ENCODE peak calls at places on chromosomes 11 and 22, in five cellular contexts. W, O, P, K and M are unnamed samples.

GRCh38 chr22:50568626-50569025 is 5.9 kb upstream of the SYCE3 start:
- DNase-seq in W (no peak), O (no peak), P (peak; percentile 73), K (no peak), M (no peak)

GRCh38 chr22:38007330-38007902 is 23.1 kb upstream of the SOX10 start:
- DNase-seq in W (no peak), O (no peak), P (no peak), K (no peak), M (no peak)

GRCh38 chr22:45683248-45683647 is 11.6 kb downstream of the ATXN10 start:
- DNase-seq in P (no peak), W (no peak), O (no peak), K (no peak), M (no peak)

GRCh38 chr11:121626507-121626875 is 173.7 kb upstream of the SORL1-AS1 start:
- DNase-seq in P (no peak), W (no peak), K (no peak), O (no peak), M (no peak)

GRCh38 chr11:102924851-102925380 is 30.6 kb downstream of the MMP13 start:
- DNase-seq in O (no peak), P (peak; percentile 90), K (no peak), W (no peak), M (no peak)

GRCh38 chr11:123250811-123251655 is 56.0 kb upstream of the CLMP start:
- DNase-seq in P (no peak), O (no peak), K (no peak), W (no peak), M (no peak)

GRCh38 chr11:121129362-121130340 is 28.6 kb downstream of the TECTA start:
- DNase-seq in K (no peak), P (peak; percentile 65), O (no peak), W (no peak), M (no peak)

GRCh38 chr11:113553235-113553634 is 78.0 kb upstream of the DRD2 start:
- DNase-seq in W (peak; percentile 73), P (peak; percentile 93), K (peak; percentile 95), O (no peak), M (peak; percentile 45)

GRCh38 chr11:28353991-28354390 is 245.8 kb downstream of the METTL15 start:
- DNase-seq in K (no peak), P (no peak), W (no peak), O (no peak), M (no peak)

GRCh38 chr11:46238078-46238966 is 39.1 kb upstream of the CREB3L1 start:
- DNase-seq in K (peak; percentile 72), W (peak; percentile 64), O (peak; percentile 80), P (peak; percentile 14), M (peak; percentile 62)

GRCh38 chr11:20337526-20338154 is 25.9 kb upstream of the HTATIP2 start:
- DNase-seq in W (peak; percentile 36), K (peak; percentile 33), O (peak; percentile 55), P (no peak), M (peak; percentile 59)

GRCh38 chr11:35302388-35302787 is 117.0 kb downstream of the SLC1A2 start:
- DNase-seq in O (no peak), P (no peak), W (no peak), K (no peak), M (no peak)

GRCh38 chr11:63764712-63765631 is 3.6 kb downstream of the ZFTA start:
- DNase-seq in P (no peak), O (peak; percentile 70), W (peak; percentile 77), K (no peak), M (no peak)

GRCh38 chr11:123083623-123084029 is 21.7 kb upstream of the HSPA8 start:
- DNase-seq in W (no peak), O (no peak), K (peak; percentile 99), P (peak; percentile 61), M (no peak)

GRCh38 chr11:57303990-57304579 is 20.7 kb downstream of the TNKS1BP1 start:
- DNase-seq in W (no peak), K (no peak), P (no peak), O (no peak), M (no peak)

GRCh38 chr22:24169439-24170058 is 11.7 kb upstream of the SUSD2 start:
- DNase-seq in O (no peak), P (no peak), K (no peak), W (no peak), M (no peak)

GRCh38 chr22:41780714-41781507 is 19.6 kb upstream of the CCDC134 start:
- DNase-seq in W (no peak), K (peak; percentile 61), P (peak; percentile 26), O (no peak), M (no peak)

GRCh38 chr11:2579315-2580060 is 120.3 kb downstream of the KCNQ1OT1 start:
- DNase-seq in K (no peak), P (no peak), O (no peak), W (peak; percentile 27), M (no peak)

GRCh38 chr11:66313321-66314185 is 3.3 kb downstream of the CD248 start:
- DNase-seq in O (no peak), P (no peak), K (peak; percentile 63), W (peak; percentile 77), M (peak; percentile 51)

DNA sequence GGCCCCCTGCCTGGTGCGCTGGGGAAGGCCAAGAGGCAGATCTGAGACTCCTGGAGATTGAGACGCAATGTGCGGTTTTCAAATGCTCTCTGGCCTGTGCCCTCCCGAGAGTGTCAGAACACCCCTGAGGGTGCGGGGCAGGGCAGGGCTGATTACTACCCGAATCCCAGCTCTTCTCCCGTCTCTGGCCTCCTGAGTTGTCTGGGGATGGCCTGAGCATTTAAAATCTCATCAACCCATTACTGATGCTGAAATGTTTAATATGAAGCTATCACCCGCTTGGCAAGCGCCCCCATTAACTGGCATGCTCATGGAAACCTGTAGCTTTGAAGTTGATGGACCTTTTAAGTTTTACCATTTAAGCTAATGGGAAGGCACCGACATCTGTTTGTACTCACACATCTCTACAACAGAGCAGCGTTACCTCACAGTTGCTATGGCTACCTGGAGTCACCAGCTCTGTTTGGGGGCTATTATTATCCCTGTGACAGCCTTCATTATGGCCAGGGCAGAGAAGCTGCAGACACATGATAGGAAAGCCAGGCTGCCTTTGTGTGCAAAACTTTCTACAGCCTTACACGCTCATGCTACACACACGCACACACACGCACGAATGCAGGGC is 3.6 kb upstream of the MB start:
- DNase-seq in K (peak; percentile 82), O (no peak), P (no peak), W (no peak), M (no peak)
- H2BK12ac ChIP-seq in K (no peak overlapping the region), O (peak overlapping the region; percentile 6), P (no peak overlapping the region), W (no peak overlapping the region), M (no peak overlapping the region)

GRCh38 chr11:134405436-134405835 is 6.6 kb downstream of the B3GAT1 start:
- DNase-seq in K (no peak), W (no peak), O (no peak), P (no peak), M (no peak)

GRCh38 chr11:134402910-134403309 is 9.1 kb downstream of the B3GAT1 start:
- DNase-seq in P (no peak), O (no peak), K (no peak), W (no peak), M (no peak)

GRCh38 chr11:134405841-134406240 is 6.2 kb downstream of the B3GAT1 start:
- DNase-seq in P (no peak), K (no peak), O (no peak), W (no peak), M (no peak)

GRCh38 chr11:134406264-134407185 is 5.5 kb downstream of the B3GAT1 start:
- DNase-seq in K (no peak), O (no peak), P (no peak), W (no peak), M (no peak)

DNA sequence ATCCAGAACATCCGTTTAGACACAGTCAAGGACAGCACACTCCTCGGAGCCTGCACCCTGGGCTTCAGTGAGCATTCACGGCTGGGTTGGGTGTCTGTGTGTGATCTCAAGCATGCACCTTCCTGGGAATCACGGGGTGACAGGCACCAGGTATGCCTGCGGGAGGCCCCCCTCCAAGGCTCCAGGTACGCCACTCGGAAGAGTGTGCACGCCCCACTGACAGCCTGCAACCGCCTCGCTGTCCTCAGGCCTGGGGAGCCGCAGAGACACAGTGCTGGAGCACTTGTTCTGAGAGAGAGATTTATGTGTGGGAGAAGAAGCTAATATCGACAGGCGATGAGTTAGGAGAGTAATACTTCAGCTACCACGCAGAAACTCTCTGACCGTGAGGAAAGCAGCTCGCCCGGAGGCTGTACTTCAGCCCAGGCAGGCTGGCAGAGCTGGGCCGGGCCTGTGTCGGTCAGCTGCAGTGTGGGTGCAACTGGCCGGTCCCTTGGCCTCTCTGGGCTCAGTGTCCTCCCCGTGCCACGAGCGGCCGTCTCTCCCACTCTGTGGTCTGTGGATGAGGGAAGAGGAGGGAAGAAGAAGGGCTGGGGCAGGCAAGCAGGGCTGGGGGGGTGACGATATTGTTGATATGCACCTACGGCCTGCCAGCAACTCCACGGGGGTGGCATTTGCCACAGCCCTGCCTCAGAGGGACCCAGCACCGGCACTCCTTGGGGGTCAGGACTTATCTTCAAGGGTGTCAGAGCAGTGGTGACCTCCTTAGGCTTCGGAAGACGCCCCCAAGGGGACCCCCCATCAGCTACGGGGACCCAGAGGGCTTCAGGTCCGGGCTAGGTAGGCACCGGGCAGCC is 7.3 kb downstream of the B3GAT1 start:
- DNase-seq in P (no peak), K (no peak), O (no peak), W (no peak), M (no peak)
- H2BK12ac ChIP-seq in P (no peak overlapping the region), K (no peak overlapping the region), O (no peak overlapping the region), W (no peak overlapping the region), M (no peak overlapping the region)

DNA sequence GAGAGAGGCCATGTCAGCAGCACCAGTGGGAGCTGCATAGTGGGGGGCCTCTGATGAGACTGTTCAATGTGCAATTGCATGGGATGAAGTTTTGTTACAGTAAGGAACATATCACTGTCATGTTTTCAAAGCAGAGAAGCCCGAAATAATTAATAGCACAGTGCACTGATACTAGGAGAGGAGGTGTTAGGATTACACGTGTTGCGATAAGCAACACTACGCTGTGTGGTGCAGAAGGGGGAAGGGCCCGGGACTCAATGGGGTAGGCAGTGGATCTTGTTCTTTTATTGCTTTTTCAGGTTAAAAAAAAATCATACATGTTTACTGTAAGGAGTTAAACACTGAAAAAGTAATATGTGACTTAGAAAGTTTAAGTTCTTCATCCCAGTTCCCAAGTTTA is 29.2 kb downstream of the TCIRG1 start:
- DNase-seq in K (no peak), W (no peak), P (no peak), O (no peak), M (no peak)
- H2BK12ac ChIP-seq in K (no peak overlapping the region), W (no peak overlapping the region), P (no peak overlapping the region), O (no peak overlapping the region), M (no peak overlapping the region)

DNA sequence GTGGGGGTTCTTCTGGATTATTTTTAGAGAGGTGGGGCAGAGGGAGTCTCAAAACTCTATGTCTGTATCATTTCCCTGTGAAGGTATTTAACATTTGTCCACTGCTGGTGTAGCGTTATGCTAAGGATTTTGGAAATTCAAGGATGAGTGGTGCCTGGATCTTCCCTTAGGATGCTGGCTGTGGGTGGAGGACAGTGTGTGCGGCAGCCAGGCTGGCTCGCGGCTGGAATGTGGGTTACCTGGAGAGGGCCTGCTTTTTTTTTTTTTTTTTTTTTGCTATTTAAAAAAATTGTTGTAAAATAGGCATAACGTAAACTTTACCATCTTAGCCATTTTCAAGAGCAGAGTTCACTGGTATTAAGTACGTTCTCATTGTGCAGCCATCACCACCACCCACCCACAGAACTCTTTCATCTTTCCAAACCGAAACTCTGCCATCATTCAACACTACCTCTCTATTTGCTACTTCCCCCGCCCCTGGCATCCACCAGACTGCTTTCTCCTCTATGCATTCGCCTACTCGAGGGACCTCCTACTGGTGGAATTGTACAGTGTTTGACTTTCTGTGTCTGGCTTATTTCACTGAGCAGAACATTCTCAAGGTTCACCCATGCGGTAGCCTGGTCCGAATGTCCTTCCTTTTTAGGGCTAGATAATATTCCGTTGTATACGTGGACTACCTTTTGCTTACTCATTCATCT is 67.1 kb downstream of the PARVB start:
- DNase-seq in O (no peak), P (no peak), K (peak; percentile 25), W (no peak), M (no peak)
- H2BK12ac ChIP-seq in O (no peak overlapping the region), P (no peak overlapping the region), K (no peak overlapping the region), W (no peak overlapping the region), M (no peak overlapping the region)

GRCh38 chr22:43473031-43473430 is 61.2 kb downstream of the MPPED1 start:
- DNase-seq in K (no peak), O (no peak), W (no peak), P (no peak), M (no peak)
- H2BK12ac ChIP-seq in K (no peak overlapping the region), O (no peak overlapping the region), W (no peak overlapping the region), P (no peak overlapping the region), M (no peak overlapping the region)